ENCODE peak calls at places on chromosomes 2 and 18, in nine cellular contexts. T, F, J, C, S, X, V, W and K are unnamed samples.
A peak's percentile ranks its signal among the peaks of the same experiment; 100 is the strongest.

GRCh38 chr2:42339191-42339912 is 21.7 kb downstream of the COX7A2L start:
- DNase-seq in T (no peak), F (no peak), J (no peak), C (no peak), S (no peak), X (no peak), V (no peak), W (no peak), K (no peak)

GRCh38 chr2:8551622-8552074 is 130.2 kb upstream of the ID2 start:
- DNase-seq in T (no peak), F (no peak), J (no peak), C (no peak), S (peak; percentile 3), X (no peak), V (no peak), W (no peak), K (no peak)

GRCh38 chr2:10889741-10890215 is 22.0 kb upstream of the KCNF1 start:
- DNase-seq in T (no peak), F (no peak), J (no peak), C (no peak), S (no peak), X (no peak), V (no peak), W (no peak), K (no peak)

GRCh38 chr2:37283207-37283606 is 41.4 kb downstream of the PRKD3 start:
- DNase-seq in T (no peak), F (no peak), J (peak; percentile 80), C (peak; percentile 93), S (no peak), X (no peak), V (no peak), W (no peak), K (no peak)

GRCh38 chr18:31042391-31043181 is at the start of gene DSC3:
- DNase-seq in T (no peak), F (peak; percentile 82), J (no peak), C (no peak), S (peak; percentile 23), X (peak; percentile 61), V (no peak), W (no peak), K (peak; percentile 51)

GRCh38 chr2:55718165-55719008 is 24.7 kb upstream of the PNPT1 start:
- DNase-seq in T (peak; percentile 88), F (no peak), J (peak; percentile 77), C (peak; percentile 71), S (peak; percentile 40), X (peak; percentile 74), V (peak; percentile 32), W (no peak), K (peak; percentile 70)

GRCh38 chr2:190477563-190478454 is 56.7 kb downstream of the NEMP2 start:
- DNase-seq in T (no peak), F (no peak), J (no peak), C (peak; percentile 34), S (no peak), X (no peak), V (no peak), W (no peak), K (no peak)

GRCh38 chr2:8247905-8248622 is 433.8 kb upstream of the ID2 start:
- DNase-seq in T (no peak), F (no peak), J (no peak), C (peak; percentile 6), S (no peak), X (no peak), V (no peak), W (no peak), K (no peak)

GRCh38 chr2:15808221-15808574 is 132.2 kb upstream of the MYCN start:
- DNase-seq in T (no peak), F (no peak), J (no peak), C (no peak), S (no peak), X (no peak), V (no peak), W (no peak), K (no peak)

GRCh38 chr2:141440072-141440635 is 690.7 kb downstream of the LRP1B start:
- DNase-seq in T (no peak), F (peak; percentile 64), J (no peak), C (no peak), S (no peak), X (no peak), V (no peak), W (no peak), K (no peak)

GRCh38 chr2:78063246-78064020 is 541.3 kb upstream of the LRRTM4 start:
- DNase-seq in T (no peak), F (no peak), J (no peak), C (no peak), S (no peak), X (no peak), V (peak; percentile 93), W (no peak), K (no peak)

GRCh38 chr2:167134381-167135072 is 246.2 kb downstream of the XIRP2 start:
- DNase-seq in T (no peak), F (no peak), J (peak; percentile 54), C (peak; percentile 93), S (no peak), X (no peak), V (no peak), W (no peak), K (peak; percentile 57)

GRCh38 chr2:12008425-12009061 is 262.1 kb downstream of the LPIN1 start:
- DNase-seq in T (no peak), F (no peak), J (no peak), C (peak; percentile 64), S (no peak), X (no peak), V (no peak), W (no peak), K (peak; percentile 64)

GRCh38 chr2:134932864-134933526 is 14.4 kb downstream of the CCNT2 start:
- DNase-seq in T (no peak), F (no peak), J (no peak), C (no peak), S (no peak), X (no peak), V (no peak), W (no peak), K (no peak)

GRCh38 chr2:181844551-181845290 is 46.8 kb upstream of the ITPRID2 start:
- DNase-seq in T (no peak), F (no peak), J (no peak), C (no peak), S (no peak), X (no peak), V (no peak), W (no peak), K (no peak)

GRCh38 chr2:241768850-241769249 is 7.8 kb upstream of the GAL3ST2 start:
- DNase-seq in T (no peak), F (no peak), J (no peak), C (no peak), S (no peak), X (no peak), V (no peak), W (no peak), K (peak; percentile 32)
- H3K27ac ChIP-seq in T (no peak overlapping the region), F (no peak overlapping the region), J (no peak overlapping the region), C (no peak overlapping the region), S (no peak overlapping the region), X (no peak overlapping the region), V (no peak overlapping the region), W (no peak overlapping the region), K (no peak overlapping the region)

GRCh38 chr2:95074663-95075439 is 46.8 kb downstream of the MRPS5 start:
- DNase-seq in T (no peak), F (no peak), J (no peak), C (no peak), S (no peak), X (no peak), V (no peak), W (no peak), K (no peak)

GRCh38 chr2:95076705-95077520 is 44.7 kb downstream of the MRPS5 start:
- DNase-seq in T (peak; percentile 76), F (peak; percentile 96), J (peak; percentile 57), C (peak; percentile 39), S (peak; percentile 87), X (peak; percentile 61), V (no peak), W (no peak), K (peak; percentile 21)

GRCh38 chr2:95073856-95074662 is 47.5 kb downstream of the MRPS5 start:
- DNase-seq in T (no peak), F (no peak), J (no peak), C (no peak), S (no peak), X (no peak), V (no peak), W (no peak), K (no peak)

GRCh38 chr2:95077521-95077807 is 44.1 kb downstream of the MRPS5 start:
- DNase-seq in T (no peak), F (no peak), J (no peak), C (no peak), S (no peak), X (no peak), V (no peak), W (no peak), K (no peak)

DNA sequence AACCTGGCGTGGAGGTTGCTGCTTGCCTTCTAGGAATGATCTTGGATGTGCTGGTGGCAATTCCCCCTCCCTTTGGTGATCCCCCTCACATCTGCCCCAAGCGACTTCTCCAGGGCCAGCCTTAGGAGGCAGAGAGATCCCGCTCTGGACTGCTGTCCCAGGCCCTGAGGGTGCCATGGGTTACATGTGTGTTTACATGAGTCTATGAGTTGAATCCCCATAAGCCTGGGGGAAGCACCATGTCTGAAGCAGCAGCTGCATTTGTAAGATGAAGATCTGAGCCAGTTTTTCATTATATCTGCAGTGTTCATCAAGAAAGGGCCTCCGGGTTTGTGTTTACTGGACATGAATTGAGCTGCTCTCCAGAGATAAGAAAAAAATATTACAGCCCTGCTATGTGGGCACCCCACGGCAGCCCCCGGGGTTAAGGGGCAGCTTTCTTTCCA is 46.1 kb downstream of the MRPS5 start:
- DNase-seq in T (no peak), F (no peak), J (no peak), C (no peak), S (no peak), X (no peak), V (no peak), W (no peak), K (no peak)
- H3K4me3 ChIP-seq in T (no peak overlapping the region), F (no peak overlapping the region), J (no peak overlapping the region), C (no peak overlapping the region), S (no peak overlapping the region), X (no peak overlapping the region), V (no peak overlapping the region), W (no peak overlapping the region), K (no peak overlapping the region)

GRCh38 chr2:214246417-214246816 is 164.4 kb upstream of the VWC2L start:
- DNase-seq in T (no peak), F (no peak), J (no peak), C (no peak), S (no peak), X (no peak), V (no peak), W (no peak), K (no peak)

GRCh38 chr2:214244847-214245246 is 166.0 kb upstream of the VWC2L start:
- DNase-seq in T (no peak), F (no peak), J (no peak), C (peak; percentile 17), S (no peak), X (peak; percentile 11), V (no peak), W (no peak), K (no peak)

GRCh38 chr2:214242797-214243196 is 168.1 kb upstream of the VWC2L start:
- DNase-seq in T (no peak), F (no peak), J (no peak), C (peak; percentile 3), S (no peak), X (no peak), V (no peak), W (no peak), K (no peak)

GRCh38 chr2:214247531-214247930 is 163.3 kb upstream of the VWC2L start:
- DNase-seq in T (no peak), F (no peak), J (no peak), C (no peak), S (no peak), X (no peak), V (no peak), W (no peak), K (no peak)
- H3K27ac ChIP-seq in T (no peak overlapping the region), F (no peak overlapping the region), J (no peak overlapping the region), C (no peak overlapping the region), S (no peak overlapping the region), X (no peak overlapping the region), V (no peak overlapping the region), W (no peak overlapping the region), K (no peak overlapping the region)

GRCh38 chr2:39108377-39108776 is 12.5 kb downstream of the SOS1 start:
- DNase-seq in T (no peak), F (no peak), J (no peak), C (no peak), S (no peak), X (no peak), V (no peak), W (no peak), K (no peak)
- H3K4me3 ChIP-seq in T (no peak overlapping the region), F (no peak overlapping the region), J (no peak overlapping the region), C (no peak overlapping the region), S (no peak overlapping the region), X (no peak overlapping the region), V (no peak overlapping the region), W (no peak overlapping the region), K (no peak overlapping the region)